ENCODE peak calls at places on chromosomes 4 and X, in four cellular contexts. G is AG09309, E is A673, Q is fibroblast of mammary gland. T is an unnamed sample.
A peak's percentile ranks its signal among the peaks of the same experiment; 100 is the strongest.

GRCh38 chr4:4225915-4226605 is 669 bp downstream of the OTOP1 start:
- DNase-seq in Q (peak; percentile 3), G (no peak), E (no peak), T (no peak)

GRCh38 chr4:127604949-127605709 is 27.6 kb upstream of the INTU start:
- DNase-seq in E (peak; percentile 64), G (no peak), Q (peak; percentile 60), T (peak; percentile 68)

GRCh38 chr4:122576261-122577188 is 44.3 kb downstream of the IL21 start:
- DNase-seq in E (peak; percentile 69), G (peak; percentile 25), Q (peak; percentile 60), T (peak; percentile 75)

GRCh38 chr4:151922306-151922705 is 161.5 kb upstream of the GATB start:
- DNase-seq in Q (peak; percentile 59), G (peak; percentile 14), E (no peak), T (no peak)

GRCh38 chrX:38754102-38754790 is 47.0 kb upstream of the MID1IP1 start:
- DNase-seq in Q (peak; percentile 66), G (peak; percentile 17), E (peak; percentile 44), T (peak; percentile 72)

GRCh38 chr4:7171191-7171900 is 21.0 kb upstream of the SORCS2 start:
- DNase-seq in E (no peak), G (no peak), Q (peak; percentile 36), T (no peak)

GRCh38 chrX:101617211-101618191 is at the start of gene ARMCX6:
- DNase-seq in G (peak; percentile 21), E (peak; percentile 79), Q (peak; percentile 74), T (peak; percentile 76)

GRCh38 chrX:133350751-133351150 is 64.5 kb downstream of the GPC4 start:
- DNase-seq in G (no peak), E (peak; percentile 56), Q (peak; percentile 38), T (peak; percentile 34)

GRCh38 chrX:154368630-154369452 is 5.6 kb downstream of the FLNA start:
- DNase-seq in Q (peak; percentile 95), G (peak; percentile 81), E (peak; percentile 77), T (peak; percentile 93)

GRCh38 chr4:189278559-189279165 is 662.0 kb upstream of the FRG1 start:
- DNase-seq in Q (no peak), G (no peak), E (peak; percentile 6), T (no peak)

GRCh38 chr4:179145746-179146530 is 1703.7 kb upstream of the AGA start:
- DNase-seq in Q (no peak), G (no peak), E (no peak), T (no peak)

GRCh38 chr4:5685296-5685695 is 23.1 kb downstream of the EVC2 start:
- DNase-seq in E (no peak), Q (no peak), G (no peak), T (no peak)

GRCh38 chrX:23616361-23616760 is 50.9 kb upstream of the PRDX4 start:
- DNase-seq in Q (peak; percentile 34), G (peak; percentile 4), E (peak; percentile 46), T (peak; percentile 45)

GRCh38 chr4:20493761-20494353 is 206.4 kb upstream of the PACRGL start:
- DNase-seq in E (no peak), Q (peak; percentile 23), G (no peak), T (peak; percentile 31)

GRCh38 chr4:82519072-82519471 is 42.7 kb downstream of the TMEM150C start:
- DNase-seq in G (no peak), Q (peak; percentile 18), E (no peak), T (peak; percentile 39)

GRCh38 chr4:156778093-156778492 is 193.5 kb downstream of the PDGFC start:
- DNase-seq in Q (peak; percentile 81), E (no peak), G (no peak), T (peak; percentile 43)

GRCh38 chrX:39144323-39144722 is 343.1 kb downstream of the MID1IP1 start:
- DNase-seq in Q (no peak), E (no peak), G (no peak), T (no peak)

GRCh38 chr4:36351082-36351666 is 69.8 kb downstream of the DTHD1 start:
- DNase-seq in Q (peak; percentile 28), E (peak; percentile 61), G (no peak), T (peak; percentile 60)

GRCh38 chr4:26218677-26219181 is 102.1 kb upstream of the RBPJ start:
- DNase-seq in Q (no peak), E (no peak), G (no peak), T (no peak)

GRCh38 chrX:139691493-139691842 is 16.5 kb downstream of the MCF2 start:
- DNase-seq in E (no peak), G (no peak), Q (peak; percentile 5), T (peak; percentile 2)

GRCh38 chr4:151407466-151408379 is 1.3 kb upstream of the FHIP1A start:
- DNase-seq in E (no peak), G (no peak), Q (no peak), T (no peak)

GRCh38 chr4:118175506-118175905 is 141.2 kb downstream of the NDST3 start:
- DNase-seq in Q (no peak), G (no peak), E (no peak), T (no peak)

GRCh38 chr4:174999407-174999806 is 81.2 kb downstream of the ADAM29 start:
- DNase-seq in Q (peak; percentile 45), G (peak; percentile 3), E (no peak), T (peak; percentile 10)

GRCh38 chr4:150569384-150569987 is 12.5 kb upstream of the MAB21L2 start:
- DNase-seq in Q (peak; percentile 83), E (no peak), G (peak; percentile 43), T (peak; percentile 38)

GRCh38 chr4:14169460-14169859 is 541.9 kb upstream of the BOD1L1 start:
- DNase-seq in Q (peak; percentile 73), E (no peak), G (no peak), T (peak; percentile 32)

GRCh38 chr4:37891221-37892159 is 606 bp downstream of the TBC1D1 start:
- DNase-seq in Q (peak; percentile 13), E (no peak), G (no peak), T (no peak)

GRCh38 chr4:15042529-15043167 is 40.4 kb downstream of the CPEB2 start:
- DNase-seq in Q (no peak), E (no peak), G (no peak), T (peak; percentile 38)

GRCh38 chr4:111066447-111066846 is 443.6 kb upstream of the PITX2 start:
- DNase-seq in G (no peak), Q (peak; percentile 43), E (no peak), T (no peak)

GRCh38 chrX:11704725-11705495 is 39.2 kb upstream of the ARHGAP6 start:
- DNase-seq in G (no peak), Q (peak; percentile 32), E (peak; percentile 7), T (peak; percentile 31)

GRCh38 chr4:74632634-74633033 is 161.7 kb downstream of the BTC start:
- DNase-seq in G (peak; percentile 84), Q (peak; percentile 100), E (peak; percentile 21), T (peak; percentile 99)

GRCh38 chr4:73127839-73128448 is 58.4 kb upstream of the COX18 start:
- DNase-seq in E (peak; percentile 2), Q (peak; percentile 40), G (no peak), T (peak; percentile 34)

GRCh38 chr4:6229095-6229494 is 28.7 kb upstream of the JAKMIP1 start:
- DNase-seq in E (no peak), Q (no peak), G (no peak), T (no peak)

DNA sequence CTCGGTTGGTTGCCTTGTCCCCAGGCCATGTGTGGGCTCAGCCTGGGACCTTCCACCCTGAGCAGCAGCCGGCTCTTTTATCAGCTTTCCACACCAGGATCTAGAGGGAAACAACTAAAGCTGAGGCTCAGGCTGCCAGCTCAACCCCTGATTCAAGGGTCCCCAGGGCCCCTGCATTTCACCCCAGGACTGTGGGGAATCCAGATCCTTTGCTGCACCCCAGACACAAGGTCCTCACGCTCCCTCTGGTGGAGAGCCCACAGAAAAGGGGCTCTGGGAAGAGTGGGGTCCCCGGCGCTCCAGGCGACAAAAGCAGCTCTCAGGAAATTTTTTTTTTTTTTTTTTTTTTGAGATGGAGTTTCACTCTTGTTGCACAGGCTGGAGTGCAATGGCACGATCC is 64.3 kb downstream of the ZFYVE28 start:
- DNase-seq in E (peak; percentile 24), G (no peak), Q (peak; percentile 7), T (peak; percentile 14)
- TF ChIP-seq CTCF in E (peak; percentile 46), G (peak; percentile 58), Q (peak; percentile 37), T (peak; percentile 49)

DNA sequence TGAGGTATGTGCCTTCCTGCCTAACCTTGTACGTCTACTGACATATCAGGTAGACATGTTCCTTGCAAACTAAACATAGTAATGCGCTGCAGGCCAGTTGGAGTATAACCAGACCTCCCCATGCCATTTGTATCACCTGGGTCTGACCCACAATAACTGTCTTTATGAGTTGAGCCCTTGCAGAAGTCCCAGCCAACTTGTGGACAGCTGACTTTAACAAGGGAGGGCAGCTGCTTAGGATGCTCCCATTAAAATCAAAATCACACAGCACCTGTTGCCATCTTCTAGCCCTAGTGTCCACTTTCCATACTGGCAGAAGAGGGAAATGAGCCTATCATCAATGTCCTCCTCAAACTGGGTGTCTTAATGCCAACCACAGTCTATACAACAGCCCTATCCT is 41.6 kb downstream of the KANTR start:
- DNase-seq in G (no peak), E (no peak), Q (no peak), T (no peak)
- H3K4me3 ChIP-seq in G (no peak overlapping the region), E (no peak overlapping the region), Q (no peak overlapping the region), T (no peak overlapping the region)

DNA sequence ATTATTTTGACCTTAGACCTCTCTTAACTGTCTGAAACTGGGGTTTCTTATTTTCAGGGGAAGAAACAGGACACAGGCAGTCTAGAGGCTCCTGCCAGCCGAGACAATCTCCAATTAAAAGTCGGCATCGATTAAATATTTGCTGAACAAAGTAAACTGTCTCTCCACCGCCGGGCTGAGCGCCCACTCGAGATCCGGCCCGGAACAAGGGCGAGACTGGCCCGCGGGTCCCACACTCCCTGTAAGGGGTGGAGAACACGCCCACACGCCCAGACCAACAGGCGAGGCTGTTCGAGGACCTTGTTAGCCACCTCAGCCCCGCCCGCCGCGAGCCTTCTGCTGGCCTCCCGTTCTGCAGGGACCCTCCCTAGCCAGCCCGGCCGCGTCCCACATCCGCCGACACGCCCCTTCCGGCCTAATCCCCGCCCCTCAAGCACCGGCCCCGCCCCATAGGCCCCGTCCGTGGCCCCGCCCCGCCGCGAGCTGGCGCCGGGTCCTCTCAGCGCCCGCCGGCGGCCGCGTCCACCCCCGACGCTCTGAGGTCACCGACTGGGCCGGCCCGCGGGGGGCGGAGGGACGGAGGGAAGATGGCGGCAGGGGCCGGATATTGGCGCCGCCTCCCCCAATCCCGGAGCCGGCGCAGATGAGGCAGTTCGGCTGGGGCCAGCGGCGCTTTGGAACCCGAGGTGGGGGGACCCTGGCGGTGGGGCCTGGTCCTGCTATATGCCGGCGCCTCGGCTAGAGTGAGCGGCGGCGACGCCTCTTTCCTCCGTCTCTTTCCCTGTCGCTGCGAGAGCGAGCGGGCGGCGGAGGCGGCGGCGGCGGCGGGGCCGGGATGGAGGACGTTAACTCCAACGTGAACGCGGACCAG is at the start of gene SLAIN2:
- DNase-seq in E (peak; percentile 96), G (peak; percentile 84), Q (peak; percentile 95), T (peak; percentile 99)
- TF ChIP-seq CTCF in E (peak; percentile 36), G (peak; percentile 52), Q (peak; percentile 23), T (peak; percentile 10)

GRCh38 chrX:132333351-132333750 is 114.1 kb upstream of the RAP2C start:
- DNase-seq in Q (no peak), E (no peak), G (no peak), T (no peak)
- H3K4me3 ChIP-seq in Q (no peak overlapping the region), E (no peak overlapping the region), G (no peak overlapping the region), T (no peak overlapping the region)

T was measured in fibroblast of pulmonary artery.